ENCODE peak calls at places on chromosomes 1 and 21, in five cellular contexts. B is astrocyte, L is right lobe of liver, O is transverse colon, E is A549. T is an unnamed sample.

GRCh38 chr21:18913914-18914313 is 510.3 kb upstream of the TMPRSS15 start:
- DNase-seq in B (no peak), L (no peak), O (no peak), E (no peak), T (no peak)

GRCh38 chr1:175434268-175434860 is 241.8 kb upstream of the KIAA0040 start:
- DNase-seq in B (no peak), L (no peak), O (no peak), E (peak; percentile 6), T (no peak)

GRCh38 chr21:46115441-46116188 is 17.7 kb downstream of the COL6A2 start:
- DNase-seq in B (no peak), L (peak; percentile 45), O (peak; percentile 6), E (no peak), T (peak; percentile 40)

GRCh38 chr1:26677306-26678115 is 18.3 kb upstream of the ARID1A start:
- DNase-seq in B (peak; percentile 66), L (peak; percentile 84), O (peak; percentile 92), E (peak; percentile 92), T (peak; percentile 82)

GRCh38 chr1:23369335-23370013 is at the start of gene ZNF436:
- DNase-seq in B (peak; percentile 85), L (peak; percentile 83), O (peak; percentile 78), E (peak; percentile 25), T (peak; percentile 81)

GRCh38 chr1:174963547-174964125 is 36.1 kb upstream of the CACYBP start:
- DNase-seq in B (no peak), L (no peak), O (peak; percentile 44), E (no peak), T (no peak)

GRCh38 chr1:25541889-25542658 is 1.3 kb upstream of the LDLRAP1 start:
- DNase-seq in B (no peak), L (no peak), O (no peak), E (no peak), T (no peak)

GRCh38 chr1:34128186-34128889 is 36.7 kb downstream of the CSMD2 start:
- DNase-seq in B (no peak), L (no peak), O (no peak), E (no peak), T (peak; percentile 47)

GRCh38 chr1:160639652-160640051 is 7.2 kb downstream of the SLAMF1 start:
- DNase-seq in B (no peak), L (no peak), O (peak; percentile 37), E (no peak), T (no peak)

GRCh38 chr1:227805606-227806197 is 9.8 kb upstream of the PRSS38 start:
- DNase-seq in B (peak; percentile 99), L (no peak), O (no peak), E (peak; percentile 72), T (no peak)

GRCh38 chr1:223819730-223820514 is 25.8 kb downstream of the TP53BP2 start:
- DNase-seq in B (peak; percentile 51), L (no peak), O (no peak), E (peak; percentile 34), T (no peak)

GRCh38 chr1:42379794-42380616 is 587 bp upstream of the RIMKLA start:
- DNase-seq in B (peak; percentile 18), L (no peak), O (no peak), E (peak; percentile 16), T (no peak)

GRCh38 chr1:45344491-45344890 is 4.3 kb upstream of the MUTYH start:
- DNase-seq in B (no peak), L (no peak), O (no peak), E (no peak), T (no peak)

GRCh38 chr1:220786057-220786336 is 716 bp upstream of the MTARC1 start:
- DNase-seq in B (no peak), L (peak; percentile 76), O (no peak), E (no peak), T (no peak)
- H3K4me3 ChIP-seq in B (no peak overlapping the region), L (peak overlapping the region; percentile 67), O (no peak overlapping the region), E (no peak overlapping the region), T (peak overlapping the region; percentile 68)

GRCh38 chr21:38170705-38171682 is 85.8 kb upstream of the KCNJ15 start:
- DNase-seq in B (peak; percentile 34), L (no peak), O (no peak), E (peak; percentile 33), T (no peak)
- TF ChIP-seq CTCF in B (peak; percentile 11), L (no peak), O (no peak), E (no peak), T (no peak)

GRCh38 chr1:246809473-246809872 is 85.3 kb downstream of the SCCPDH start:
- DNase-seq in B (no peak), L (no peak), O (no peak), E (no peak), T (no peak)
- H3K27ac ChIP-seq in B (no peak overlapping the region), L (no peak overlapping the region), O (no peak overlapping the region), E (no peak overlapping the region), T (no peak overlapping the region)

GRCh38 chr1:200342511-200343400 is 67.1 kb downstream of the ZNF281 start:
- DNase-seq in B (peak; percentile 79), L (no peak), O (no peak), E (no peak), T (no peak)
- H3K4me3 ChIP-seq in B (no peak overlapping the region), L (no peak overlapping the region), O (no peak overlapping the region), E (no peak overlapping the region), T (no peak overlapping the region)

DNA sequence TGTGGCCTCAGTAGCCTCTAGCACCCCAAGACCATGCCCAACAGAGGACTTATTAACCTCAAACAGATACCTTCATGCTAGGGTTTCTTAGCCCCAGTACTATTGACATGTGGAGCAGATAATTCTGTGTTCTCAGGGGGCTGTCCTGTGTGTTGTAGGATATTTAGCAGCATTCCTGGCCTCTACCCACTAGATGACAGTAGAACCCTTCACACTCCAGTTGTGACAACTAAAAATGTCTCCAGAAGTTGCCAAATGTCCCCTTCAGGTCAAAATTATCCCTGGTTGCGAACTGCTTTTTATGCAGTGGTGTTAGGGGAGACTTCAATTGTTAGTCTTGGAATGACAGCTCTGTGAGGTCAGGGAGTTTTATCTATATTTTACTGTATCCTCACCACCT is 8.1 kb downstream of the KAZN start:
- DNase-seq in B (no peak), L (no peak), O (no peak), E (no peak), T (no peak)
- TF ChIP-seq CTCF in B (peak; percentile 24), L (no peak), O (no peak), E (no peak), T (no peak)

GRCh38 chr21:26433386-26433785 is 139.7 kb downstream of the CYYR1 start:
- DNase-seq in B (peak; percentile 13), L (no peak), O (no peak), E (no peak), T (no peak)

GRCh38 chr21:26438976-26439375 is 134.1 kb downstream of the CYYR1 start:
- DNase-seq in B (no peak), L (no peak), O (no peak), E (no peak), T (no peak)

GRCh38 chr21:26432410-26432809 is 140.7 kb downstream of the CYYR1 start:
- DNase-seq in B (no peak), L (no peak), O (no peak), E (no peak), T (no peak)

GRCh38 chr21:26441081-26441610 is 131.9 kb downstream of the CYYR1 start:
- DNase-seq in B (no peak), L (no peak), O (no peak), E (no peak), T (no peak)

GRCh38 chr21:26437326-26438009 is 135.6 kb downstream of the CYYR1 start:
- DNase-seq in B (peak; percentile 47), L (no peak), O (no peak), E (no peak), T (no peak)
- H3K27ac ChIP-seq in B (no peak overlapping the region), L (no peak overlapping the region), O (no peak overlapping the region), E (no peak overlapping the region), T (no peak overlapping the region)

GRCh38 chr1:201259476-201260235 is 23.6 kb upstream of the PKP1 start:
- DNase-seq in B (peak; percentile 27), L (no peak), O (no peak), E (no peak), T (no peak)
- H3K4me3 ChIP-seq in B (no peak overlapping the region), L (no peak overlapping the region), O (no peak overlapping the region), E (no peak overlapping the region), T (peak overlapping the region; percentile 25)

GRCh38 chr1:198553017-198553416 is 12.5 kb upstream of the ATP6V1G3 start:
- DNase-seq in B (no peak), L (no peak), O (no peak), E (no peak), T (no peak)
- TF ChIP-seq CTCF in B (no peak), L (no peak), O (no peak), E (no peak), T (no peak)

GRCh38 chr1:40976952-40977690 is 2.4 kb upstream of the CTPS1 start:
- DNase-seq in B (peak; percentile 94), L (no peak), O (no peak), E (peak; percentile 95), T (peak; percentile 85)
- H3K27ac ChIP-seq in B (peak overlapping the region; percentile 66), L (no peak overlapping the region), O (no peak overlapping the region), E (peak overlapping the region; percentile 99), T (peak overlapping the region; percentile 4)